ENCODE peak calls at places on chromosomes 5 and 9, in seven cellular contexts. C is cardiac fibroblast, H is WTC11, B is tibial artery, L is astrocyte of the spinal cord, A is AG09309, Q is Caco-2. R is an unnamed sample.

GRCh38 chr5:169153405-169153804 is 147.5 kb downstream of the SLIT3 start:
- DNase-seq in A (no peak), Q (no peak), B (no peak), C (no peak), H (no peak), L (no peak), R (no peak)

GRCh38 chr5:102654559-102655354 is 100.3 kb upstream of the PAM start:
- DNase-seq in C (peak), L (no peak), Q (no peak), B (no peak), H (no peak), A (no peak), R (no peak)

GRCh38 chr9:114908104-114908621 is 22.2 kb downstream of the TNFSF8 start:
- DNase-seq in A (peak), C (peak), L (peak), B (no peak), H (no peak), Q (peak), R (no peak)

GRCh38 chr5:69046375-69046957 is 47.3 kb upstream of the SLC30A5 start:
- DNase-seq in Q (no peak), A (no peak), L (peak), H (no peak), B (no peak), C (peak), R (no peak)

GRCh38 chr5:143101134-143101533 is 302.4 kb downstream of the NR3C1 start:
- DNase-seq in B (no peak), Q (no peak), L (no peak), H (no peak), A (no peak), C (no peak), R (no peak)

GRCh38 chr9:27033815-27034403 is 28.4 kb upstream of the LRRC19 start:
- DNase-seq in L (peak), A (peak), C (peak), H (peak), Q (peak), B (no peak), R (no peak)

GRCh38 chr9:136532799-136533774 is 12.8 kb downstream of the NOTCH1 start:
- DNase-seq in H (no peak), C (no peak), L (no peak), A (no peak), Q (no peak), B (no peak), R (no peak)

GRCh38 chr9:107208121-107208520 is 75.0 kb upstream of the RAD23B start:
- DNase-seq in C (peak), A (no peak), Q (no peak), L (peak), H (no peak), B (no peak), R (no peak)

GRCh38 chr5:68070641-68071191 is 144.8 kb upstream of the PIK3R1 start:
- DNase-seq in A (no peak), H (no peak), L (no peak), Q (no peak), B (no peak), C (peak), R (peak)

GRCh38 chr5:134226441-134227192 is 744 bp upstream of the PPP2CA start:
- DNase-seq in Q (no peak), L (no peak), C (no peak), H (no peak), A (no peak), B (no peak), R (no peak)

GRCh38 chr9:129626079-129626943 is at the start of gene NTMT1:
- DNase-seq in Q (peak), C (peak), B (peak), H (peak), L (peak), A (no peak), R (no peak)

DNA sequence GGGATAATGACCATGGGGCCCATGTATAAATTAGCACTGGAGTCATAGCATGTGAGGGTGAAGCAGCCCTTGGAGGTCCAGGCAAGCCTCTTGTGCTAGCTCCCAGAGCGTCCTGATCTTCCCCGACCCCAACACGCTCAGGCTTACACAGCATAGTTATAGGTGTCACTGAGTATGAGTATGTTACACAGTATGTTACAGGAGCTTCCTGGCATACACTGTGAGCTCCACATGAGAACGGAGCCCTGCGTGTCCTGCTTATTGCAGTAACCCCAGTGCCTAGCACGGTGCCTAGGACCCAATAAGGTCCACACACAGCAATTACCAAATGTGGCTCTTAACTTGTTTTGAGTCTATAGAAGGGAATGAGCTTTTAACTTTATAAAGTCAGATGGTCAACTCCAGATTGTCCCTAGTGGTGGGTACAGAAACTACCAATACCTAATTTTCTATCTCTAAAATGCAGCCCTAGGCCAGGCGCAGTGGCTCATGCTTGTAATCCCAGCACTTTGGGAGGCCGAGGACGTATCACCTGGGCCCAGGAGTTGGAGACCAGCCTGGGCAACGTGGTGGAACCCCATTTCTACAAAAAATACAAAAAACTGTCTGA is 64.1 kb downstream of the PLAC8L1 start:
- DNase-seq in C (peak), H (no peak), Q (no peak), A (no peak), B (no peak), L (no peak), R (no peak)
- TF ChIP-seq CTCF in C (peak), H (no peak), Q (peak), A (peak), B (peak), L (peak), R (peak)

GRCh38 chr5:159638481-159638880 is 277.8 kb upstream of the ADRA1B start:
- DNase-seq in A (no peak), C (no peak), Q (no peak), B (no peak), L (no peak), H (no peak), R (no peak)
- TF ChIP-seq CTCF in A (no peak), C (no peak), Q (no peak), B (no peak), L (no peak), H (no peak), R (no peak)

GRCh38 chr5:177479774-177480173 is 6.3 kb upstream of the DBN1 start:
- DNase-seq in B (peak), Q (no peak), H (no peak), A (no peak), L (peak), C (peak), R (no peak)
- TF ChIP-seq CTCF in B (no peak), Q (no peak), H (no peak), A (no peak), L (no peak), C (no peak), R (no peak)

DNA sequence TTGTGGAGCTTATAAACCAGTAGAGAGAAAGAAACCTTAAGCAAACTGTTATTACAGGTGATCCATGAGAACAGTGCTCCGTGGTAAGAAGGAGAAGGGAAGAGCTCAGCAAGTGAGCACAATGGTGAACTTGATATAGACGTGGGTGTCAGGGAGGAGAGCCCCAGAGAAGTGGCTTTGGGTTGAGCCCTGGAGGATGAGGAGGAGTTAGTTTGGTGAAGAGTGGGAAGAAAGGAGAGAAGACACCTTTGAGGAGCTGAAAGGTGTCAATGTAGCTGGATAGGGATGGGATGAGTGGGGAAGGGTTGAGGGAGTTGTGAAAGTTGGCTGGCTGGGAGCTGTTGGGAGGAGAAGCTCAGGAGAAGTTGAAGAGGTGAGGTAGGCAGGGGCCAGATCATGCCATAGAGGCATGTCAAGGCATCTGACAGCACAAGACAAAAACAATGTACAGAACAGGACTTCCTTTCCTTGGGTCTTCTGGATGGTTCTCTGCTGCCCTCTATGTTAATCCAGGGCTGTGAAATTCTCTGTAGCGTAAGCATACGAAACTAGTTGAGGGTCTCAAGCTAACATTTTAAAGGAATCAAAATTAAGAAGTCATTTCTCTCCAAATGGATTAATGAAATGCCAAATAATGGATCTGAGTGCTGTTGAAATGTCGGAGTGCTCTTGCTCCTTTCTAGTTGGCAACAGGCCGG is 501.9 kb downstream of the KDM4C start:
- DNase-seq in C (no peak), B (no peak), A (no peak), L (no peak), H (no peak), Q (no peak), R (no peak)
- TF ChIP-seq CTCF in C (peak), B (no peak), A (no peak), L (peak), H (no peak), Q (peak), R (no peak)

DNA sequence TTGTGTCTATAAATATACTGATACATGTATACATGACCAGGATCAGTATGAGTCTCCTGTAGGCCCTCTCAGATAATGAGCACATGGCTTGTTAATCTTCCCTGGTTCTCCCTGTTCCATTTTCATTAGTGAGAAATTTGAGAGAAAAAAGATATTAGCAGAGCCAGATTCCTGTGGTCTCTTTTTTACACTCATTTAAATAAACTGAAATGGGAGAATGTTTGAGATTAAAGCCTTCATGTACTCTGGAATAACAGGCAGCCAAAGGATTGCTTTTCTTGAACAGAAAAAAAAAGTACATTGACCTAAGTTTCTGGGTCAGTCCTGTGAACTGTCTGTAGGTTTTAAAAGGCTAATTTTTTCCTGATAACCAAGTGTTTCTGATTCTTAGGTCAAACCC is 44.2 kb downstream of the PWWP2A start:
- DNase-seq in H (no peak), B (no peak), L (no peak), Q (no peak), C (no peak), A (no peak), R (no peak)
- TF ChIP-seq CTCF in H (no peak), B (no peak), L (no peak), Q (no peak), C (no peak), A (no peak), R (no peak)

GRCh38 chr5:104800440-104801048 is 1238.0 kb upstream of the NUDT12 start:
- DNase-seq in B (no peak), Q (no peak), C (peak), A (no peak), H (peak), L (no peak), R (no peak)
- TF ChIP-seq CTCF in B (no peak), Q (no peak), C (peak), A (no peak), H (peak), L (peak), R (no peak)

DNA sequence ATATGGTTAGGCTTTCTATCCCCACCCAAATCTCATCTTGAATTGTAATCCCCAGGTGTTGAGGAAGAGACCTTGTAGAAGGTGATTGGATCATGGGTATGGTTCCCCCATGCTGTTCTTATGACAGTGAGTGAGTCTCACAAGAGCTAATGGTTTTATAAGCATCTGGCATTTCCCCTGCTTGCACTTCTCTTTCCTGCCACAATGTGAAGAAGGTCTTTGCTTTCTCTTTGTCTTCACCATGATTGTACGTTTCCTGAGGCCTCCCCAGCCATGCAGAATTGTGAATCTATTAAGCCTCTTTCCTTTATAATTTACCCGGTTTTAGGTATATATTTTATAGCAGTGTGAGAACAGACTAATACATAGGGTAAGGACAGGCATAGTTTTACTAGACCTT is 334.5 kb downstream of the TLR4 start:
- DNase-seq in Q (no peak), C (no peak), H (no peak), L (no peak), A (no peak), B (no peak), R (no peak)
- TF ChIP-seq CTCF in Q (no peak), C (no peak), H (no peak), L (no peak), A (no peak), B (no peak), R (no peak)

GRCh38 chr9:13750061-13750460 is 470.6 kb upstream of the MPDZ start:
- DNase-seq in L (peak), A (no peak), B (no peak), H (no peak), C (peak), Q (no peak), R (no peak)

GRCh38 chr9:13744233-13744954 is 464.9 kb upstream of the MPDZ start:
- DNase-seq in L (no peak), H (no peak), A (no peak), B (no peak), C (no peak), Q (no peak), R (no peak)
- TF ChIP-seq CTCF in L (no peak), H (no peak), A (no peak), B (no peak), C (no peak), Q (no peak), R (no peak)

GRCh38 chr5:152811985-152812384 is 406.9 kb upstream of the NMUR2 start:
- DNase-seq in Q (no peak), C (peak), A (no peak), L (no peak), H (no peak), B (no peak), R (no peak)

GRCh38 chr5:152819891-152820290 is 414.8 kb upstream of the NMUR2 start:
- DNase-seq in H (no peak), L (no peak), A (no peak), C (no peak), Q (no peak), B (no peak), R (no peak)

DNA sequence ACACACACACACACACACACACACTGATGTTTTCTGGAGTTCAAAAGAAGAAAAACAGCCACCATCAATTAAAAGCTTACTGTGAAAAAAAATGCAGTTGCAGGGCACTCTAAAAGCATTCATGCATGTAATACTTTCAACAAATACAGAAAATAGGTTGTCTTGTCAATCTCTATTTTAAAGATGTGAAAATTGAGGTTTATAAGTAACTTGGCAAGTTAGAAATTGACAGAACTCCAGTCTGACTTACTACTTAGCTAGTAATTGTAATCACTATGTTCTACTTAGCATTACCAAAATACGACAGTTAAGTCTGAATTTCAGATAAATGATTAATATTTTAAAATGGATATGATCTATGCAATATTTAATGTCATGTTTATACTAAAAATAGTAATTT is 412.2 kb upstream of the NMUR2 start:
- DNase-seq in H (no peak), L (no peak), Q (no peak), C (no peak), B (no peak), A (no peak), R (no peak)
- TF ChIP-seq CTCF in H (no peak), L (no peak), Q (no peak), C (no peak), B (no peak), A (no peak), R (no peak)

GRCh38 chr5:65213921-65214525 is 267.7 kb downstream of the ADAMTS6 start:
- DNase-seq in H (peak), B (no peak), Q (peak), A (no peak), L (no peak), C (peak), R (no peak)
- TF ChIP-seq CTCF in H (peak), B (peak), Q (peak), A (peak), L (peak), C (peak), R (peak)

R was measured in AG09319.